ENCODE peak calls at places on chromosomes 5 and 9, in eight cellular contexts. X is fibroblast of pulmonary artery, I is GM13977, Z is mammary epithelial cell, V is tibial artery, C is heart left ventricle, F is heart right ventricle, A is left lung. B is an unnamed sample.

GRCh38 chr5:76084496-76085285 is 1.5 kb downstream of the SV2C start:
- DNase-seq in X (peak), I (peak), Z (no peak), V (no peak), C (no peak), F (no peak), A (peak), B (no peak)

GRCh38 chr9:130095872-130096271 is 42.2 kb downstream of the GPR107 start:
- DNase-seq in X (no peak), I (no peak), Z (no peak), V (no peak), C (no peak), F (no peak), A (no peak), B (no peak)

GRCh38 chr5:18043344-18043743 is 409.1 kb downstream of the TAF11L14 start:
- DNase-seq in X (no peak), I (no peak), Z (peak), V (no peak), C (no peak), F (no peak), A (no peak), B (no peak)

GRCh38 chr9:29211681-29212589 is 1638.7 kb upstream of the C9orf72 start:
- DNase-seq in X (peak), I (peak), Z (peak), V (no peak), C (no peak), F (no peak), A (peak), B (no peak)

GRCh38 chr5:87392170-87392569 is 20.6 kb downstream of the CCNH start:
- DNase-seq in X (no peak), I (no peak), Z (no peak), V (no peak), C (no peak), F (no peak), A (no peak), B (no peak)

GRCh38 chr5:149383399-149383798 is 4.3 kb upstream of the IL17B start:
- DNase-seq in X (no peak), I (no peak), Z (no peak), V (peak), C (peak), F (peak), A (no peak), B (no peak)

GRCh38 chr5:29161897-29162296 is 2031.6 kb upstream of the CDH6 start:
- DNase-seq in X (no peak), I (no peak), Z (no peak), V (no peak), C (no peak), F (no peak), A (no peak), B (no peak)

GRCh38 chr9:119533509-119533908 is 164.3 kb upstream of the BRINP1 start:
- DNase-seq in X (no peak), I (no peak), Z (no peak), V (no peak), C (no peak), F (no peak), A (no peak), B (no peak)

GRCh38 chr9:106956971-106957370 is 94.0 kb downstream of the ZNF462 start:
- DNase-seq in X (peak), I (no peak), Z (no peak), V (no peak), C (no peak), F (no peak), A (no peak), B (no peak)

GRCh38 chr9:134299068-134299467 is 27.2 kb upstream of the RXRA start:
- DNase-seq in X (no peak), I (no peak), Z (no peak), V (no peak), C (no peak), F (no peak), A (no peak), B (peak)

GRCh38 chr5:91468643-91469422 is 85.7 kb upstream of the ARRDC3 start:
- DNase-seq in X (peak), I (no peak), Z (peak), V (no peak), C (no peak), F (no peak), A (no peak), B (no peak)

GRCh38 chr5:5298068-5298633 is 124.3 kb upstream of the ICE1 start:
- DNase-seq in X (no peak), I (no peak), Z (no peak), V (no peak), C (no peak), F (no peak), A (no peak), B (no peak)

GRCh38 chr9:95073918-95074317 is 243.6 kb downstream of the FANCC start:
- DNase-seq in X (no peak), I (no peak), Z (no peak), V (peak), C (no peak), F (no peak), A (no peak), B (no peak)

GRCh38 chr9:95071925-95072324 is 245.6 kb downstream of the FANCC start:
- DNase-seq in X (no peak), I (no peak), Z (no peak), V (no peak), C (no peak), F (no peak), A (no peak), B (no peak)

GRCh38 chr9:95074632-95075269 is 242.8 kb downstream of the FANCC start:
- DNase-seq in X (no peak), I (no peak), Z (no peak), V (no peak), C (no peak), F (no peak), A (no peak), B (no peak)

GRCh38 chr9:95071450-95071849 is 246.1 kb downstream of the FANCC start:
- DNase-seq in X (no peak), I (no peak), Z (no peak), V (no peak), C (no peak), F (no peak), A (no peak), B (no peak)

DNA sequence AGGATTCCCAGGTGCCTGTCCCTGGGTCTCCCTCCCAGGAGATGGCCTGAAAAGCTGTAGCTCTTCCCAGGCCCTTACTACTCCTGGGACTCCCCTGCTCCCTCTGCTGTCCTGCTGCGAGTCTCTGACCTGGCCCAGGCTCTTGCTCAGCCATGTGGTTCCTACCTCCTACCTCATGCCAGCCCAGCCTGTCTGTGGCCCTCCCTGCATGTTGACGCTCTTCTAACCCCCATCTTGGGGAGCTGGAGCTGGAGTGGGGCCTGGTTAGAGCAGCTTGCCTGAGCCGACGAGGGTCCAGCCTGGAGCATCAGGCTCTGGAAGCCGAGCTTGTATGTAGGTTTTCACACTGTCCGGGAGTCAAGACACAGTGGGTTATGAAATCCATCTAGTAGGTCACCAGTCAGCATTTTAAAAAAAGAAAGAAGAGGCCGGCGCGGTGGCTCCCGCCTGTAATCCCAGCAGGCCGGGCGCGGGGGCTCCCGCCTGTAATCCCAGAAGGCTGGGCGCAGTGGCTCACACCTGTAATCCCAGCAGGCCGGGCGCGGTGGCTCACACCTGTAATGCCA is 244.4 kb downstream of the FANCC start:
- DNase-seq in X (peak), I (no peak), Z (no peak), V (peak), C (no peak), F (no peak), A (no peak), B (no peak)
- TF ChIP-seq CTCF in X (peak), I (peak), Z (no peak), V (no peak), C (peak), F (no peak), A (no peak), B (no peak)

GRCh38 chr9:114367823-114368609 is 19.8 kb downstream of the AKNA start:
- DNase-seq in X (no peak), I (no peak), Z (no peak), V (no peak), C (no peak), F (no peak), A (no peak), B (peak)

GRCh38 chr9:114366334-114367128 is 21.3 kb downstream of the AKNA start:
- DNase-seq in X (peak), I (peak), Z (peak), V (no peak), C (no peak), F (no peak), A (no peak), B (peak)

GRCh38 chr9:114369567-114370240 is 18.1 kb downstream of the AKNA start:
- DNase-seq in X (no peak), I (no peak), Z (no peak), V (no peak), C (no peak), F (no peak), A (no peak), B (peak)

GRCh38 chr9:114365194-114365593 is 22.6 kb downstream of the AKNA start:
- DNase-seq in X (no peak), I (no peak), Z (no peak), V (no peak), C (no peak), F (no peak), A (no peak), B (no peak)

DNA sequence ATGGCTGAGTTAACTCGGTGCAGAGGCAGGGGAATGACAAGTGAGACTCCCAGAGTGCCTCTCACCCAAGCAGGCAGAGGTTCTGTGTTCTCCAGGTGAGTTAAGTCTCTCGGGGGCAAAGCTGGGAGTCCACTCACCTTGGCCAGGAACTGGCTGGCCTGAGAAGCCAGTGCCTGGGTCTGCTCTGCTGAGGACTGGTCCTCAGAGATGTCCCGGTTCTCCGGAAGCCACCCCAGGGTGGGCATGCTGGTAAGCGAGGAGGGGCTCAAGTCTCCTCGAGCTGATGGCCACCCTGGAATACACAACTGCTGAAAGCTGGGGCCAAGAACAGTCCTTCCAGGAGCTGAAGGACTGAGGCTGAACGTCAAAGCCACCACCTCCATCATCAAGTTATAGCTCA is 20.4 kb downstream of the AKNA start:
- DNase-seq in X (no peak), I (no peak), Z (no peak), V (no peak), C (no peak), F (no peak), A (no peak), B (peak)
- TF ChIP-seq CTCF in X (no peak), I (no peak), Z (no peak), V (no peak), C (no peak), F (no peak), A (no peak), B (no peak)

GRCh38 chr5:33891731-33892418 is at the start of gene ADAMTS12:
- DNase-seq in X (peak), I (peak), Z (peak), V (no peak), C (peak), F (peak), A (peak), B (no peak)
- TF ChIP-seq CTCF in X (no peak), I (no peak), Z (no peak), V (no peak), C (no peak), F (no peak), A (no peak), B (no peak)

DNA sequence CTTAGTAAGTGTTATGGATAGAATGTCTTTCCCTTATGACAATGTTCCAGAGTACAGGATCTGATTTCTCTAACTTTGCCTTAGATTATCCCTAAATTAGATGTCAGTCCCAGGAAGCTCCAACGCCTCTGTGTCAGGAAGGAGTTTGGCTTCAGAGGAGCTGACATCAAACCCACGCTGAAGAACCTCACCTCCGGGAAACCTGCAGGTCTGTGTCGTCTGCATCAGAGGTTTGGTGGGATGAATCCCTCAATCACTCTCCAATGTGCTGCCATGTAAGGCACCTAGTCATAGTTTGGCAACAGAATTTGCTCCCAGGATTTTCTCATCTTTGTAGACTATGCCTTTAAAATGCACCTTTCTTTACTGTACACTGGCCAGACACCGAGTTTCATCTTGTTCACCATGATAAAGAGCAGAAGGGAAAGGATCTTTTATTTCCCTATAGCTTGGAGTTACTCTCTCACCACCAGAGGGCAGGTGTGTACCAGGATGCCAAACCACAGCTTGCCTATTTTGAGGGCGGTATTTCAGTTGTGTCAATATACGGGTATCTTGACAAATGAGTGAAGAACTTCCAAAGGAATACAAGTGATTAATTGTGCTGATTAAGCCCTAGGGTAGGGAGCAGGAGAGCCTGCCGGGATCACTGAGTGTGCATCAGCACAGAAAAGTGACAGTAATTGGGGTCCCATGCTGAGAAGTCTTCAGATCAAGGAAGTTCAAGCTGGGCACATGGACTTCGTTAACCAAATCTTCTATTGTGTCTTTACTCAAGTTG is 23.4 kb downstream of the MINAR2 start:
- DNase-seq in X (peak), I (peak), Z (peak), V (peak), C (peak), F (no peak), A (no peak), B (no peak)
- TF ChIP-seq CTCF in X (peak), I (peak), Z (peak), V (peak), C (peak), F (peak), A (peak), B (peak)

GRCh38 chr9:68685770-68686169 is 19.3 kb upstream of the PIP5K1B start:
- DNase-seq in X (no peak), I (peak), Z (no peak), V (no peak), C (no peak), F (no peak), A (no peak), B (no peak)
- TF ChIP-seq CTCF in X (peak), I (peak), Z (peak), V (no peak), C (no peak), F (no peak), A (peak), B (peak)

DNA sequence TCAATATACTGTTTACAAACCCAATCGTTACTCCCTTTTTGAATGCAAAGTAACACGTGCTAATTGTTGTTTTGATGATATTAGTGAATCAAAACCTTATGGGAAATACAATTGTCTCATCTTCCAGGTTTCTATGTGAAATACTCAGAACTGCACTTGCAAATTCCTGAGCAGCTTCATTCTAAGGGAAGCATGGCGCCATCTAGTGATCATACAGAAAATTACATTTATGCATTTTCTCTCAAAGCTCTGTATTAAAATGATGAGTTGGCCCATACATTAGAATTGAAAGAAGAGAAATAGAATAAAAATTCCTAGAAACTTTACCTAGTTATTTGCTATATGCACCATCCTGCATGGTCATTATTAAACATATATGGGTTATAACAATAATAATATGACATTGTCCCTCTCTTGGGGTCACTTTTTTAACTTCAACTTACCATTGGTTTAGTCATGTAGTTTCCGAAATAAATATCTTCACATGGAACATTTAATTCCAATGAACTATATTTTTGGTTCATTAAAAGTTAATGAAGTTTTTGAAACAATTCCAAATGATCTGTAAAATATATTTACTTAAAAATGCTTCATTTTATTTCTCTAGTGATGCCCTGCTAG is 220.0 kb downstream of the PDE4D start:
- DNase-seq in X (peak), I (peak), Z (peak), V (no peak), C (no peak), F (no peak), A (no peak), B (no peak)
- TF ChIP-seq CTCF in X (peak), I (peak), Z (peak), V (peak), C (peak), F (peak), A (peak), B (peak)

GRCh38 chr9:860706-861105 is 19.2 kb downstream of the DMRT1 start:
- DNase-seq in X (no peak), I (no peak), Z (no peak), V (no peak), C (no peak), F (no peak), A (no peak), B (no peak)

DNA sequence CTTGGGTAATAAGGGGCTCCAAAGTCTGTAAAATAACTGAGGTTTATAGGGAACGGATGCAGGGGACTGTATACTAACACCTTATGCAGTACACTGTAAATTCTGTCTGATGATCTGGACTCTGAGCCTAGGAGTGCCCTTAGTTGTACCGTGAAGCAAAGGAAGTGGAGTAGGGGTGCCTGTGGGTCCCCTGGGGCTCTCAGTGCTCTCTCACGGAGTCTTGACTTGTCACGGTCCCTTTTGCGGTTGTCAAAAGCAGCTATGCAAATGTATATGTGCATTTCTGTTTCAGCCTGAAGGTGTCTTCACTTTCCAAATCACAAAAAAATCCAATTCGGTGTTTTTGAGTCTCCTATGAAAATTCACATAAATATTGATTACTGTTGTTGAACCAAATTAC is 17.8 kb downstream of the DMRT1 start:
- DNase-seq in X (no peak), I (peak), Z (no peak), V (no peak), C (no peak), F (no peak), A (no peak), B (no peak)
- TF ChIP-seq CTCF in X (no peak), I (no peak), Z (no peak), V (no peak), C (no peak), F (no peak), A (no peak), B (no peak)

GRCh38 chr5:132589467-132589866 is 32.7 kb downstream of the RAD50 start:
- DNase-seq in X (no peak), I (no peak), Z (no peak), V (no peak), C (no peak), F (no peak), A (no peak), B (no peak)

GRCh38 chr5:132595624-132596023 is 38.8 kb downstream of the RAD50 start:
- DNase-seq in X (no peak), I (no peak), Z (no peak), V (no peak), C (no peak), F (no peak), A (no peak), B (no peak)

GRCh38 chr5:132594170-132594569 is 37.4 kb downstream of the RAD50 start:
- DNase-seq in X (no peak), I (no peak), Z (no peak), V (no peak), C (no peak), F (no peak), A (no peak), B (no peak)

GRCh38 chr5:132592521-132592920 is 35.7 kb downstream of the RAD50 start:
- DNase-seq in X (no peak), I (no peak), Z (peak), V (no peak), C (no peak), F (no peak), A (no peak), B (no peak)

DNA sequence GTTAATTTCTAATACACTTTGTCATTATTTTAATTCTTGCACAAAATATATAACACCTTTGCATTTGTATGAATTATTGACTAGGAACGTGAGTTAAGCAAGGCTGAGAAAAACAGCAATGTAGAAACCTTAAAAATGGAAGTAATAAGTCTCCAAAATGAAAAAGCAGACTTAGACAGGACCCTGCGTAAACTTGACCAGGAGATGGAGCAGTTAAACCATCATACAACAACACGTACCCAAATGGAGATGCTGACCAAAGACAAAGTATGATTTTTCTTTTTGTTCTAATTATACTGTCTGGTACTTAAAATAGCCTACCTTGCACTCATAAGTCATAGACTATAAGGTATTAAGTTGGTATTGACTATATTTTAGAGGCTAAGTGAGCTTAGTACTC is 34.4 kb downstream of the RAD50 start:
- DNase-seq in X (peak), I (peak), Z (no peak), V (no peak), C (no peak), F (no peak), A (no peak), B (no peak)
- TF ChIP-seq CTCF in X (no peak), I (peak), Z (no peak), V (no peak), C (no peak), F (no peak), A (no peak), B (no peak)

DNA sequence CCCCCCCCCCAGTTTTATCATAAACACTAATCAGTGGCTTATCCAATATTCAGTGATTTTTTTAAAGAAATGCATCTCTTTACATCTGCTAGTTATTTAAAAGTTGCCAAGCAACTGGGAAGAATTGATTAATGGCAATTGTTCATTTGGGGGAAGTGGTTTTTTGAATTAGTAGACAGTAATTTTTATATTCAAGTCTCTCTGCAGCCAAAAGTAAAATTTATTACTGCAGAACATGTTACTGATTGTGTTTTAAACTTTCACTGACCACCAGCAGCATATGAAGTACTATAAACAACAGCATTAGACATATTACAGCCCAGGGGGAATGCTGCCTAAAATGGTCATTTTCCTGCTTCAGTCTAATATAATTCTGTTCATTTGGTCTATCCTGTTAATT is 308.8 kb upstream of the NREP start:
- DNase-seq in X (no peak), I (no peak), Z (no peak), V (no peak), C (no peak), F (no peak), A (no peak), B (no peak)
- TF ChIP-seq CTCF in X (no peak), I (no peak), Z (no peak), V (no peak), C (no peak), F (no peak), A (no peak), B (no peak)

GRCh38 chr5:62305715-62306493 is at the start of gene KIF2A:
- DNase-seq in X (peak), I (peak), Z (peak), V (peak), C (peak), F (peak), A (peak), B (peak)
- TF ChIP-seq CTCF in X (no peak), I (no peak), Z (no peak), V (peak), C (no peak), F (no peak), A (peak), B (no peak)